ENCODE peak calls at places on chromosome 11, in six cellular contexts. J, P, L, A, S and X are unnamed samples.

GRCh38 chr11:67265633-67266423 is 445 bp upstream of the GRK2 start:
- DNase-seq in P (peak), A (no peak), L (peak), S (peak), J (no peak), X (peak)

GRCh38 chr11:28677719-28678118 is 569.5 kb downstream of the METTL15 start:
- DNase-seq in P (no peak), A (no peak), S (no peak), J (no peak), L (no peak), X (no peak)

GRCh38 chr11:133234883-133235282 is 297.4 kb downstream of the OPCML start:
- DNase-seq in P (no peak), S (no peak), A (no peak), J (no peak), L (no peak), X (no peak)

GRCh38 chr11:80773919-80774318 is 1333.1 kb upstream of the TENM4 start:
- DNase-seq in S (no peak), L (no peak), P (no peak), A (no peak), J (no peak), X (no peak)

GRCh38 chr11:78384231-78384630 is 33.4 kb downstream of the GAB2 start:
- DNase-seq in A (no peak), P (no peak), S (no peak), J (no peak), L (no peak), X (no peak)

GRCh38 chr11:96328395-96329010 is 14.5 kb downstream of the MAML2 start:
- DNase-seq in S (no peak), A (no peak), L (no peak), P (peak), J (no peak), X (no peak)

GRCh38 chr11:116731097-116731761 is 41.6 kb downstream of the BUD13 start:
- DNase-seq in L (no peak), S (peak), J (no peak), A (no peak), P (peak), X (no peak)

GRCh38 chr11:100709233-100709999 is 22.3 kb downstream of the ARHGAP42 start:
- DNase-seq in L (no peak), S (no peak), J (no peak), P (peak), A (no peak), X (no peak)

GRCh38 chr11:75591371-75591770 is 29.3 kb downstream of the SERPINH1 start:
- DNase-seq in A (no peak), J (no peak), L (no peak), P (no peak), S (no peak), X (no peak)

GRCh38 chr11:46695345-46696211 is 4.8 kb downstream of the ARHGAP1 start:
- DNase-seq in L (no peak), S (no peak), P (no peak), J (no peak), A (no peak), X (no peak)
- H3K4me3 ChIP-seq in L (no peak), S (peak), P (no peak), J (no peak), A (no peak), X (no peak)

GRCh38 chr11:128909438-128910125 is 18.4 kb downstream of the KCNJ5 start:
- DNase-seq in L (no peak), P (no peak), S (no peak), A (no peak), J (no peak), X (no peak)
- TF ChIP-seq CTCF in L (no peak), P (no peak), S (no peak), A (no peak), J (no peak), X (no peak)

GRCh38 chr11:71565263-71565662 is at the start of gene KRTAP5-10:
- DNase-seq in J (no peak), P (no peak), A (no peak), S (no peak), L (no peak), X (no peak)

GRCh38 chr11:71566081-71566620 is 788 bp downstream of the KRTAP5-10 start:
- DNase-seq in A (no peak), P (no peak), J (no peak), L (no peak), S (no peak), X (no peak)

GRCh38 chr11:71572811-71573210 is 7.4 kb downstream of the KRTAP5-10 start:
- DNase-seq in L (no peak), S (no peak), P (no peak), J (no peak), A (no peak), X (no peak)

GRCh38 chr11:71564430-71564829 is 933 bp upstream of the KRTAP5-10 start:
- DNase-seq in P (no peak), J (no peak), S (no peak), A (no peak), L (no peak), X (no peak)

GRCh38 chr11:71568707-71569349 is 3.5 kb downstream of the KRTAP5-10 start:
- DNase-seq in J (no peak), L (peak), P (peak), S (no peak), A (no peak), X (no peak)
- H3K4me3 ChIP-seq in J (no peak), L (no peak), P (no peak), S (no peak), A (no peak), X (no peak)

DNA sequence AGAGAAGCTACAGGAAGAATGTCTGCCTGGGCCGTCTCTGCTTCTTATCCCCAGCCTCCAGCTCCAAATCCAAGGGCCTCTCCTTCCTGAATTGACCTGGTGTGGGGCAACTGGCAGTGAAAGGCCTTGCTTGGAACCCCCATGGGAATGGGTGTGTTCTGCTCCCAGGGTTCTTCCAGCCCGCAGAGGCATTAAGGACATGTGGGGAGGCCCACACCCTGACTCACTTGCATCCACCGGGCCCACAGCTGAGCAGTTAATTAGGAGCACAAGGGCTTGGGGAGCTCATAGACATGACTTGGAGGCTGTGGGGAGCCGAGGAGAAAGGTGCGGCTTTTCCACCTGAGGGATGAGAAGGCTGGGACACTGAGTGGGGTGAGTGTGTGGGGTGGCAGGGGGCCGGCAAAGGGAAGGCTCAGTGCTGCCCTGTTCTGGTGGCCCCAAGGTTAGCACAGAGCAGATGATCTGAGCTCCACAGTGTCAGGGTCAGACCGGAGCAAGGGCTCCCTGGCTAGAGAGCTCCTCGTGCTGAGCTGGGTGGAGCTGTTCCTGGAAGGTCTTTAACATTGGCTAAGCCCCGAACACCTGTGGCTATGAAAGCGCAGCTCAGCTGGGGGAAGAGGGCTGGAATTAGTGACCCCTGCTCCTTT is 64.5 kb upstream of the NECTIN1 start:
- DNase-seq in P (no peak), J (no peak), S (no peak), L (no peak), A (no peak), X (no peak)
- TF ChIP-seq CTCF in P (no peak), J (no peak), S (no peak), L (no peak), A (no peak), X (no peak)

DNA sequence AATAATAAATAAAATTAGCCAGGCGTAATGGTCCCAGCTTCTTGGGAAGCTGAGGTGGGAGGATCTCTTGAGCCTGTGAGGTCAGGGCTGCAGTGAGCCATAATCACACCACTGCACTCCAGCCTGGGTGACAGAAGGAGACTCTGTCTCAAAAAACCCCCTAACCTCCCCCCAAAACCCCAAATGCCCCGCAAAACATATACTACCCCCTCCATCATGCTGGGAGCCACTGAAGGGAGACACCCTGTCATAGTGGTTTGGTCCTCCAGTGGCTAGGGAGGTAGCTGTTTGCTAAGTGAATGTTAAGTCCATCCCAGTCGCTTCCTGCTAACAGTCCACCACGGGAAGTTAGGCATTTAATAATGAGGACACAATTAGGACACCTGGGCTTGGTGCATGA is 125.0 kb downstream of the ABTB2 start:
- DNase-seq in J (no peak), L (no peak), P (no peak), S (no peak), A (no peak), X (no peak)
- H3K4me3 ChIP-seq in J (no peak), L (no peak), P (no peak), S (no peak), A (no peak), X (no peak)